ENCODE peak calls at places on chromosomes 2 and 18, in five cellular contexts. O, I, B, K and M are unnamed samples.

GRCh38 chr2:190554357-190555006 is 20.0 kb upstream of the NEMP2 start:
- DNase-seq in O (no peak), I (peak), B (peak), K (no peak), M (no peak)

GRCh38 chr2:6343076-6343475 is 522.6 kb downstream of the CMPK2 start:
- DNase-seq in O (no peak), I (no peak), B (no peak), K (no peak), M (no peak)

GRCh38 chr18:63071566-63072175 is 247.9 kb downstream of the BCL2 start:
- DNase-seq in O (no peak), I (no peak), B (no peak), K (no peak), M (no peak)

GRCh38 chr2:228469721-228470120 is 288.2 kb upstream of the SPHKAP start:
- DNase-seq in O (no peak), I (no peak), B (no peak), K (no peak), M (no peak)

GRCh38 chr18:35143615-35144596 is 96.9 kb upstream of the ZNF397 start:
- DNase-seq in O (peak), I (peak), B (peak), K (peak), M (peak)

GRCh38 chr2:24382363-24383021 is 22.2 kb upstream of the ITSN2 start:
- DNase-seq in O (peak), I (peak), B (peak), K (peak), M (peak)

GRCh38 chr18:75269140-75269676 is 58.6 kb downstream of the TSHZ1 start:
- DNase-seq in O (no peak), I (no peak), B (no peak), K (no peak), M (no peak)

GRCh38 chr2:126979604-126980003 is 80.9 kb downstream of the TEX51 start:
- DNase-seq in O (no peak), I (no peak), B (no peak), K (no peak), M (no peak)

GRCh38 chr2:236286866-236287545 is 22.8 kb upstream of the ASB18 start:
- DNase-seq in O (no peak), I (peak), B (no peak), K (no peak), M (no peak)

GRCh38 chr2:189014426-189015138 is 40.4 kb downstream of the COL3A1 start:
- DNase-seq in O (no peak), I (no peak), B (no peak), K (no peak), M (peak)

GRCh38 chr18:67433971-67434370 is 82.5 kb downstream of the DSEL start:
- DNase-seq in O (no peak), I (no peak), B (no peak), K (no peak), M (no peak)

GRCh38 chr18:35005963-35006577 is 35.1 kb upstream of the MAPRE2 start:
- DNase-seq in O (peak), I (peak), B (no peak), K (peak), M (peak)

GRCh38 chr2:168002021-168002553 is 245.3 kb downstream of the STK39 start:
- DNase-seq in O (no peak), I (no peak), B (no peak), K (no peak), M (peak)

GRCh38 chr18:21803495-21803894 is 62.9 kb downstream of the MIB1 start:
- DNase-seq in O (no peak), I (no peak), B (no peak), K (no peak), M (peak)

GRCh38 chr2:30127016-30127893 is 19.6 kb upstream of the YPEL5 start:
- DNase-seq in O (no peak), I (no peak), B (no peak), K (no peak), M (peak)

GRCh38 chr2:175847128-175847527 is 154.9 kb downstream of the LNPK start:
- DNase-seq in O (no peak), I (no peak), B (no peak), K (no peak), M (no peak)

GRCh38 chr2:241576293-241576654 is 17.7 kb downstream of the BOK start:
- DNase-seq in O (no peak), I (no peak), B (peak), K (no peak), M (no peak)

GRCh38 chr2:12661472-12661871 is 55.3 kb upstream of the TRIB2 start:
- DNase-seq in O (no peak), I (no peak), B (no peak), K (no peak), M (no peak)

GRCh38 chr2:239312081-239312501 is 88.7 kb downstream of the HDAC4 start:
- DNase-seq in O (no peak), I (no peak), B (no peak), K (no peak), M (no peak)

GRCh38 chr2:34254272-34254882 is 655.3 kb upstream of the FAM98A start:
- DNase-seq in O (no peak), I (no peak), B (no peak), K (no peak), M (no peak)

GRCh38 chr2:232438951-232439757 is 16.8 kb upstream of the ALPI start:
- DNase-seq in O (no peak), I (no peak), B (peak), K (peak), M (no peak)

GRCh38 chr2:96090527-96090926 is 25.8 kb downstream of the ADRA2B start:
- DNase-seq in O (no peak), I (no peak), B (no peak), K (peak), M (peak)

DNA sequence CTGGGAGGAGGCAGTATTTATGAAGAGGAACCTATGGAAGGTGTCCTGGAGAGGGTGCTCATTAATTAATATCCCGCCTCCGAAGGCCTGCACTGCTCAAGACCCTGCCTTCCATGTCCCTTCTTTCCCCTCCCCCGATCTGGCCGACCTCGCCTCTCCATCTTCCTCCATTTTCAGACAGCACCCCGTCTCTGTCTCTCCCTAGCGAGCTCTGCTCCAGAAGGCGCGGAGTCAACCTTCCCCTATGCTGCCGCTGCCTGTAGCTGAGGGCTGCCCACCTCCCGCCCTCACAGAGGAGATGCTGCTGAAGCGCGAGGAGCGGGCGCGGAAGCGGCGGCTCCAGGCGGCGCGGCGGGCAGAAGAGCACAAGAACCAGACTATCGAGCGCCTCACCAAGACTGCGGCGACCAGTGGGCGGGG is 1.1 kb upstream of the WBP1 start:
- DNase-seq in O (no peak), I (no peak), B (no peak), K (no peak), M (peak)
- H2BK120ac ChIP-seq in O (no peak), I (no peak), B (no peak), K (peak), M (no peak)

GRCh38 chr18:42745931-42746330 is 369.6 kb downstream of the RIT2 start:
- DNase-seq in O (no peak), I (no peak), B (no peak), K (no peak), M (no peak)
- H2BK120ac ChIP-seq in O (no peak), I (peak), B (no peak), K (no peak), M (no peak)

GRCh38 chr18:45251236-45251635 is 364.0 kb upstream of the SLC14A2 start:
- DNase-seq in O (no peak), I (no peak), B (no peak), K (no peak), M (no peak)

GRCh38 chr18:45252474-45252873 is 362.8 kb upstream of the SLC14A2 start:
- DNase-seq in O (no peak), I (no peak), B (no peak), K (no peak), M (no peak)

GRCh38 chr18:45254683-45255082 is 360.6 kb upstream of the SLC14A2 start:
- DNase-seq in O (no peak), I (no peak), B (no peak), K (no peak), M (no peak)

GRCh38 chr18:45255142-45255890 is 360.0 kb upstream of the SLC14A2 start:
- DNase-seq in O (no peak), I (peak), B (no peak), K (no peak), M (peak)

GRCh38 chr18:45253973-45254372 is 361.3 kb upstream of the SLC14A2 start:
- DNase-seq in O (no peak), I (no peak), B (no peak), K (no peak), M (no peak)
- H2BK120ac ChIP-seq in O (no peak), I (no peak), B (no peak), K (no peak), M (peak)

GRCh38 chr2:237322564-237322963 is 91.4 kb downstream of the COL6A3 start:
- DNase-seq in O (no peak), I (peak), B (peak), K (no peak), M (no peak)
- H2BK120ac ChIP-seq in O (no peak), I (no peak), B (no peak), K (peak), M (peak)

DNA sequence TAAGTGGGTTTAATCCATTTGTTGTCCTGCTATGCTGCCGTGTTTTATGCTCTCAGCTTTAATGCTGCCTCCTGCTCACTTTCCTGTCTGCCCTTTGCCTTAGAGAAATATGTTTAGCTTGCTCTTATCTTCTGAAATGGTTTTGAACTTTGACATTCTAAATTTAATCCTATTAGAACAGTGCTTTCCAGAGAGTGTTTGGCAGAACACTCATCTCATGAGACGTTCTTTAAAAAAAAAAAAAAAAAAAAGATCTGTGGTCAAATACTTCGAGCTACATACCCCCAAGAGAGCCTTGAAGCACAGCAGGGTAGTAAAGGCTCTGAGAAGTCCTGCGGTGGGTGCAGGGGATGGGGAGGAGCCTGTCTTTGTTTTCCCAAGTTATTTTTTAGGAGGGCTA is 161.3 kb downstream of the SPP2 start:
- DNase-seq in O (no peak), I (no peak), B (no peak), K (no peak), M (no peak)
- H2BK120ac ChIP-seq in O (no peak), I (no peak), B (no peak), K (no peak), M (no peak)

GRCh38 chr18:8750954-8751415 is 45.6 kb downstream of the MTCL1 start:
- DNase-seq in O (no peak), I (no peak), B (no peak), K (no peak), M (peak)

GRCh38 chr18:8747440-8747937 is 42.1 kb downstream of the MTCL1 start:
- DNase-seq in O (no peak), I (no peak), B (no peak), K (no peak), M (peak)

GRCh38 chr18:8752329-8752728 is 47.0 kb downstream of the MTCL1 start:
- DNase-seq in O (no peak), I (no peak), B (no peak), K (no peak), M (peak)

GRCh38 chr18:8751692-8752091 is 46.3 kb downstream of the MTCL1 start:
- DNase-seq in O (no peak), I (no peak), B (no peak), K (no peak), M (no peak)

DNA sequence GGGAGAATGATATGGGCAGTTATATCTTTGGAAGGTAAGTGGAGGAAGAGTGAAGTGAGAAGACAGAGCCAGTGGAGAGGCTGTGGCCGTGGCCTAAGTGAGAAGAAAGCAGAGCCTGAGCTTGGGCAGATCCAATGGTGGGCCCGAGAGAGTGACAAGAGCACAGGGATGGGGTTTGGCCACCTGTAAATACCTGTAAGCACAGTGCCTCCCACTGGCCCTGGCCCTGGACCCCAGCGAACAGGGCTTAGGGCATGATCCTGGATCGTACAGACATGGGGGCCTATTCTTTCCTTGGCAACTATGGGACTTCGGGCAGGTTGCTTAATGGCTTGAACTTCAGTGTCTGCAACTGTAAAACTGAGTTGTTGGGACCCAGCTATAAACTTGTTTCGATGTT is 44.1 kb downstream of the MTCL1 start:
- DNase-seq in O (no peak), I (no peak), B (no peak), K (no peak), M (no peak)
- H2BK120ac ChIP-seq in O (no peak), I (no peak), B (no peak), K (no peak), M (peak)

DNA sequence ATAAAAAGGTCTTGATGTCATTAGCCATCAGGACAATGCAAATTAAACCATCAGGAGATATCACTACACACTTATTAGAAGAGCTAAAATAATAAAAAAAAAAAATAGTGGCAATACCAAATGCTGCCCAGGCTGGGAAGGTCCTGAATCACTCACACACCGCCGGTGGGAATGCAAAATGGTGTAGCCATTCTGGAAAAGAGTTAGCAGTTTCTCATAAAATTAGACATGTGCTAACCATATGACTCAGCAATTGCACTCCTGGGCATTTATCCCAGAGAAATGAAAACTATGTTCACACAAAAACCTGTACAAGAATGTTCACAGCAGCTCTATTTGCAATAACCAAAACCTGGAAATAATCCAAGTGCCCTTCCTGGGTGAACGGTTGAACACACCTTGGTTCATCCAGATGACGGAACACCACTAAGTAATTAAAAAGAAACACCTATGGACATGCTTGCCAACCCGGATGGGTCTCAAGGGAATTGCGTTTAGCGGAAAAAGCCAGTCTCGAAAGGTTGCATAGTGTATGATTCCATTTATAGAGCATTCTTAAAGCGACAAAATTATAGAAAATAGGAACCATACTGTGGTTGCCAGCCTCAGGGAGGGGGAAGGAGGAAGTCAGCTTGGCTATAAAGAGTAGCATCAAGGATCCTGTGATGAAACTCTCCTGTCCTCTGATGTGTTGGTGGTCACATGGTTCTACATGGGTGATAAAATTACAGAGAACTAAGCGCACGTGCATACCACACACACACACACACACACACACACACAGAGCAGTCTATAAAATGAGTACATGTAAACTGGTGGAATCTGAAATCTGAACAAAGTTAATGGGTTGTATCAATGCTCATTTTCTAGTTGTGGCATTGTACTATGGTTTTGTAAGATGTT is 4.6 kb downstream of the MBP start:
- DNase-seq in O (no peak), I (no peak), B (no peak), K (no peak), M (peak)
- H2BK120ac ChIP-seq in O (no peak), I (no peak), B (no peak), K (no peak), M (peak)

DNA sequence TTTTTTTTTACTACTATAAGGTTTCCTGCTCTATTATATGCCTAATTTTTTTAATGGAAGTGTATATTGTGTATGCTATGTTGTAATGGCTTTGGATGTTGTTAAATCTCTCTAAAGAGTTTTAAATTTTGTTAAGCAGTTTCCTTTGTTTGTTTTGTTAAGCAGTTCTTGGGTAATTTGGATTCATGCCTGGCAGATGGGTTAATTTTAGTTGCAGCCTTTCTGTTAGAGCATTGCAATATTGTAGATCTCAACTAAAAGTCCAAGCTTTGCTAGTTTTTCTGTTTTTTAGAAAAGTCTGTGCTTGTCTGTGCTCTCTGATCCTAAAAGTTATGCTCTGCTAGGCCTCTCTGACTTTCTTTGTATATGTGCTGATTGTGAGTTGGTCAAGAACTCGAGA is 1229.0 kb upstream of the NRXN1 start:
- DNase-seq in O (no peak), I (no peak), B (no peak), K (no peak), M (peak)
- H2BK120ac ChIP-seq in O (no peak), I (no peak), B (no peak), K (no peak), M (peak)

DNA sequence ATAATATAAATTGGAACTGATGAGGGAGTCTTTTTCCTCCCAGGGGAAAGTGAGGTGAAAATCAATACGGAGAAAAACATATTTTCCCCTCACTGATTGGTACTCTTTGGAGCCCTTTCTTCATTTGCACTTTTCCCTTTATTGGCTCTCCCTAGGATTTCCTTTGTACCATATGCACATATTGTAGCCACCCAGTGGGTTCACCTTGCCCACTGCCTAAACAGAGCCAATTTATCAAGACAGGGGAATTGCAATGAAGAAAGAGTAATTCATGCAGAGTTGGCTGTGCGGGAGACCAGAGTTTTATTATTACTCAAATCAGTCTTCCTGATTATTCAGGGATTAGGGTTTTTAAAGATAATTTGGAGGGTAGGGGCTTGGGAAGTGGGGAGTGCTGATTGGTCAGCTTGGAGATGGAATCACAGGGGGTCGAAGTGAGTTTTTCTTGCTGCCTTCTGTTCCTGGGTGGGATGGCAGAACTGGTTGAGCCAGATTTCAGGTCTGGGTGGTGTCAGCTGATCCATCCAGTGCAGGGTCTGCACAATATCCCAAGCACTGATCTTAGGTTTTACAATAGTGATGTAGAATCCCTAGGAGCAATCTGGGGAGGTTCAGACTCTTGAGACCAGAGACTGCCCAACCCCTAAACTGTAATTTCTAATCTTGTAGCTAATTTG is 15.1 kb upstream of the KCNE4 start:
- DNase-seq in O (no peak), I (no peak), B (no peak), K (no peak), M (no peak)
- H2BK120ac ChIP-seq in O (no peak), I (no peak), B (no peak), K (peak), M (no peak)